ENCODE peak calls at places on chromosomes 2 and 18, in five cellular contexts. L is fibroblast of lung, J is BE2C, A is mesendoderm, U is aorta. E is an unnamed sample.

GRCh38 chr2:152504618-152505017 is 169.6 kb downstream of the FMNL2 start:
- DNase-seq in A (peak; percentile 38), J (no peak), L (peak; percentile 81), U (no peak), E (no peak)

GRCh38 chr2:18741888-18742287 is 152.5 kb upstream of the NT5C1B start:
- DNase-seq in J (no peak), L (no peak), A (no peak), U (no peak), E (peak; percentile 55)

GRCh38 chr18:26504831-26505230 is 43.5 kb downstream of the KCTD1 start:
- DNase-seq in U (no peak), L (no peak), A (no peak), J (no peak), E (no peak)

GRCh38 chr2:230830428-230830827 is 34.3 kb upstream of the ITM2C start:
- DNase-seq in J (no peak), U (no peak), L (no peak), A (no peak), E (no peak)

GRCh38 chr18:72867721-72868665 is at the start of gene NETO1:
- DNase-seq in J (no peak), L (peak; percentile 41), A (peak; percentile 75), U (no peak), E (no peak)

GRCh38 chr2:119897996-119898395 is 114.9 kb upstream of the EPB41L5 start:
- DNase-seq in L (peak; percentile 5), A (peak; percentile 13), J (no peak), U (no peak), E (no peak)

GRCh38 chr2:198314559-198315153 is 510.3 kb downstream of the PLCL1 start:
- DNase-seq in U (no peak), J (no peak), A (peak; percentile 74), L (peak; percentile 53), E (no peak)

GRCh38 chr18:79217979-79218604 is 148.9 kb downstream of the ATP9B start:
- DNase-seq in A (no peak), L (peak; percentile 3), J (no peak), U (no peak), E (no peak)

GRCh38 chr2:152062130-152063091 is 36.4 kb downstream of the CACNB4 start:
- DNase-seq in J (no peak), U (no peak), L (peak; percentile 82), A (no peak), E (no peak)

GRCh38 chr18:23114171-23114881 is 21.0 kb upstream of the CABLES1 start:
- DNase-seq in J (no peak), A (no peak), L (no peak), U (no peak), E (no peak)

GRCh38 chr2:178241852-178242551 is 47.7 kb downstream of the OSBPL6 start:
- DNase-seq in A (peak; percentile 80), U (no peak), L (peak; percentile 95), J (peak; percentile 12), E (peak; percentile 25)

GRCh38 chr2:75604479-75604878 is 42.1 kb upstream of the MRPL19 start:
- DNase-seq in L (peak; percentile 66), U (no peak), A (no peak), J (no peak), E (no peak)

GRCh38 chr2:90069290-90069894 is 1377.9 kb downstream of the RPIA start:
- DNase-seq in U (peak; percentile 76), L (no peak), A (peak; percentile 86), J (peak; percentile 41), E (no peak)

GRCh38 chr18:79378416-79379250 is 17.1 kb upstream of the NFATC1 start:
- DNase-seq in J (peak; percentile 67), L (peak; percentile 63), A (peak; percentile 88), U (peak; percentile 94), E (peak; percentile 79)

GRCh38 chr18:3321133-3321812 is 59.3 kb downstream of the MYL12B start:
- DNase-seq in L (peak; percentile 97), J (peak; percentile 42), A (no peak), U (no peak), E (no peak)

GRCh38 chr18:59994357-59994756 is 94.6 kb downstream of the PMAIP1 start:
- DNase-seq in L (no peak), U (no peak), A (peak; percentile 43), J (peak; percentile 11), E (no peak)

GRCh38 chr2:106095478-106096392 is 98.4 kb downstream of the UXS1 start:
- DNase-seq in U (peak; percentile 71), L (no peak), J (no peak), A (no peak), E (no peak)

GRCh38 chr2:74031203-74031602 is 46.5 kb downstream of the TET3 start:
- DNase-seq in A (no peak), L (no peak), U (no peak), J (no peak), E (no peak)

GRCh38 chr2:23532311-23533013 is 147.5 kb downstream of the KLHL29 start:
- DNase-seq in U (no peak), A (no peak), L (no peak), J (peak; percentile 73), E (no peak)

GRCh38 chr2:16315911-16316310 is 349.7 kb downstream of the CYRIA start:
- DNase-seq in J (peak; percentile 100), A (no peak), L (no peak), U (no peak), E (no peak)

GRCh38 chr18:42510540-42510939 is 555.5 kb downstream of the PIK3C3 start:
- DNase-seq in U (no peak), J (no peak), L (no peak), A (no peak), E (no peak)

GRCh38 chr2:160194946-160195345 is 5.1 kb downstream of the ITGB6 start:
- DNase-seq in U (no peak), L (no peak), J (no peak), A (no peak), E (no peak)

GRCh38 chr2:151637284-151637781 is 96.9 kb downstream of the NEB start:
- DNase-seq in L (no peak), J (no peak), U (no peak), A (no peak), E (no peak)

GRCh38 chr2:196263181-196263747 is 91.9 kb upstream of the STK17B start:
- DNase-seq in J (peak; percentile 48), U (no peak), L (peak; percentile 71), A (no peak), E (no peak)

GRCh38 chr2:132652501-132652900 is 17.5 kb downstream of the LYPD1 start:
- DNase-seq in U (no peak), J (no peak), L (peak; percentile 39), A (peak; percentile 18), E (no peak)

GRCh38 chr2:8229546-8229986 is 452.3 kb upstream of the ID2 start:
- DNase-seq in L (peak; percentile 85), J (peak; percentile 24), A (peak; percentile 36), U (peak; percentile 80), E (peak; percentile 57)

GRCh38 chr2:128585706-128586105 is 267.0 kb upstream of the HS6ST1 start:
- DNase-seq in U (no peak), L (peak; percentile 86), J (no peak), A (no peak), E (no peak)

GRCh38 chr18:9975658-9976057 is 61.8 kb downstream of the VAPA start:
- DNase-seq in U (no peak), L (no peak), A (no peak), J (no peak), E (no peak)

GRCh38 chr18:34880882-34881852 is 160.0 kb upstream of the MAPRE2 start:
- DNase-seq in A (no peak), J (no peak), L (peak; percentile 15), U (no peak), E (no peak)

GRCh38 chr2:216554755-216555154 is 56.1 kb downstream of the RPL37A start:
- DNase-seq in L (no peak), U (no peak), J (no peak), A (no peak), E (no peak)
- H3K4me1 ChIP-seq in L (peaks cover 4% of the 10 kb centered on the region), U (no peaks in the 10 kb centered on the region), J (no peaks in the 10 kb centered on the region), A (peaks cover 4% of the 10 kb centered on the region), E (peaks cover 50% of the 10 kb centered on the region)

DNA sequence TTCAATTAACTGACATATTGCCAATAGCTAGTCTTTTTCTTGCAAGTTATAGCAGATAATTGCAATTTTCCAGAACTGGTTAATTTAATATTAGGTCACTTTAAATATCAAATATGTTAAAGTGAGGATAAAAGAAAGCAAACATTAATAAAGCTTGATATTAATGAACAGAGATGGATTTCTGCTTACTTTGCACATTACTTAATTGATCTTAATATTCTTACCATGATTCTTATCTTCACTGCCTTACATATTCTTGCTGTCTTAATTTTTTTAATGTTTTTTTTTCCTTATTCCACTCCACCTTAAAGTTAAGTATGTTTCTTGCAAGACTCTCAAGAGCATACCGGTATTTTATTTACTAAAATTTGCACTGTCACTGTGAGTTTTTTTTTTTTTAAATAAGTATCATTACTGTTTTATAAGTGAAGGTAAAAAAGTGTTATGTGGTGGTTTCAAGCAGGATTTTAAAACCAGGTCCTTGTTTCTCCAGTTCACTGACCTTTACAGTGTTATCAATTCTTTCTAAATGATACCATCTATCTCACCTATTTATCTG is 33.9 kb downstream of the PPP3R1 start:
- DNase-seq in J (no peak), L (no peak), A (no peak), U (no peak), E (no peak)
- H3K4me1 ChIP-seq in J (peaks cover 3% of the 10 kb centered on the region), L (no peaks in the 10 kb centered on the region), A (peaks cover 3% of the 10 kb centered on the region), U (peaks cover 2% of the 10 kb centered on the region), E (peaks cover 72% of the 10 kb centered on the region)

DNA sequence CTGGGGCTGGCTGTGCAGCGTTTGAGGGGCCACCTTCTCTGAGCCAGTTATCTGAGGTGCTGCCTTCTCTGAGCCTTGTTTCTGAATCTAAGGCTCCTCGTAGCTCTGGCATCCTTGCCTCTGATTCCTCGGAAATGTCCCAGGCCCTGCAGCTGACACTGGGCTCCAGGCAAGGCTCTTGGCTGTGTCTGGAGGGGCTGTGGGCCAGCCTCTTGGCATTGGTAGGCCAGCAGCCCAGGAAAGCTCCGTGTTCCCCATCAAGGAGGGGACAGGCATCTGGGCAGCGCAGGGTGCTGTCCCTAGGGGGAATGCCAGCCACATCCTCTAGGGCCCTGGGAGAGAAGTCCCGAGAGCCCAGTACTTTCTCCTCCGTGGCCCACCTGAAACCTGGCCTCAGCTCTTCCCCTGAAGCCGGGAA is 40.7 kb upstream of the TAF1B start:
- DNase-seq in L (no peak), U (peak; percentile 47), J (no peak), A (no peak), E (no peak)
- H3K4me1 ChIP-seq in L (peaks cover 22% of the 10 kb centered on the region), U (no peaks in the 10 kb centered on the region), J (no peaks in the 10 kb centered on the region), A (peaks cover 3% of the 10 kb centered on the region), E (peaks cover 35% of the 10 kb centered on the region)

GRCh38 chr2:101362777-101363176 is 24.5 kb downstream of the CREG2 start:
- DNase-seq in J (no peak), U (no peak), A (no peak), L (no peak), E (no peak)

GRCh38 chr2:101360229-101360628 is 27.1 kb downstream of the CREG2 start:
- DNase-seq in A (no peak), U (no peak), J (no peak), L (peak; percentile 79), E (no peak)

GRCh38 chr2:101361519-101361918 is 25.8 kb downstream of the CREG2 start:
- DNase-seq in A (no peak), U (no peak), J (no peak), L (no peak), E (no peak)

GRCh38 chr2:101361079-101361478 is 26.2 kb downstream of the CREG2 start:
- DNase-seq in A (no peak), L (no peak), J (no peak), U (no peak), E (no peak)

DNA sequence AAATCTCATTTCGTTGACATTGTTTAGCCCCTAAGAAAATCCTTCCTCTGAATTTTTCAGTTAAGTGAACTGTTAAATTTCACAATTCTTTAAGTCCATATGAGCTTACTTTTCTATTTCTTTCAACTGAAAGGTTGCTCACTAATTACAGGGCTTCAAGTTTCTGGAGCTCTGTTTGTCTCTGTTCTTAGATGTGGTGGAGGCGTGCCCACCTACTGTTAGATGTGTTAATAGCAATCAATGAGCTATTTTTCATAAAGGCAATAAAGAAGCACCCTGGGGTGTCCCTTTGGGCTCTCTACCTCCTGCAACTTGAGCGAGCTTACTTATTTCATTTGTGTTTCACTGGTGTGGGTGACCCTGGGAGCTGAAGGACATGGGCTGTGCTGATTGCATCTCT is 25.0 kb downstream of the CREG2 start:
- DNase-seq in U (no peak), L (no peak), A (no peak), J (no peak), E (no peak)
- H3K4me1 ChIP-seq in U (no peaks in the 10 kb centered on the region), L (no peaks in the 10 kb centered on the region), A (peaks cover 5% of the 10 kb centered on the region), J (no peaks in the 10 kb centered on the region), E (no peaks in the 10 kb centered on the region)

E was measured in left ventricle myocardium inferior.